ENCODE peak calls at places on chromosomes 7 and 10, in eight cellular contexts. A is tibial nerve, G is stomach, O is transverse colon, X is A549, Y is GM12878, E is SK-N-SH, L is suprapubic skin. J is an unnamed sample. For H3K4me1, the result is how much of the 10 kb centered on the place peaks cover.

GRCh38 chr10:132068431-132069121 is 2.8 kb downstream of the JAKMIP3 start:
- DNase-seq in G (no peak), A (no peak), E (no peak), O (no peak), Y (no peak), X (no peak), L (no peak), J (no peak)

GRCh38 chr7:29285451-29285807 is 90.9 kb downstream of the CHN2 start:
- DNase-seq in O (no peak), A (no peak), E (no peak), G (no peak), L (no peak), X (peak), Y (peak), J (no peak)

GRCh38 chr10:26407406-26407969 is 30.7 kb upstream of the APBB1IP start:
- DNase-seq in G (no peak), E (no peak), L (no peak), X (peak), Y (no peak), A (no peak), O (no peak), J (no peak)

GRCh38 chr7:103605640-103606039 is 159.6 kb upstream of the SLC26A5 start:
- DNase-seq in E (peak), Y (no peak), X (no peak), L (no peak), O (no peak), G (no peak), A (no peak), J (no peak)

GRCh38 chr10:132608511-132609195 is 71.1 kb downstream of the INPP5A start:
- DNase-seq in O (no peak), L (peak), E (peak), Y (no peak), G (no peak), A (no peak), X (no peak), J (peak)

GRCh38 chr10:61283489-61284221 is 169.5 kb downstream of the TMEM26 start:
- DNase-seq in G (no peak), A (no peak), L (no peak), O (no peak), Y (no peak), X (no peak), E (no peak), J (no peak)

GRCh38 chr10:125766511-125766910 is 9.1 kb downstream of the MMP21 start:
- DNase-seq in G (no peak), A (no peak), E (no peak), Y (no peak), O (no peak), L (no peak), X (no peak), J (no peak)

GRCh38 chr7:157475601-157476000 is 138.8 kb downstream of the DNAJB6 start:
- DNase-seq in X (no peak), G (peak), E (no peak), Y (no peak), O (no peak), A (no peak), L (no peak), J (no peak)

DNA sequence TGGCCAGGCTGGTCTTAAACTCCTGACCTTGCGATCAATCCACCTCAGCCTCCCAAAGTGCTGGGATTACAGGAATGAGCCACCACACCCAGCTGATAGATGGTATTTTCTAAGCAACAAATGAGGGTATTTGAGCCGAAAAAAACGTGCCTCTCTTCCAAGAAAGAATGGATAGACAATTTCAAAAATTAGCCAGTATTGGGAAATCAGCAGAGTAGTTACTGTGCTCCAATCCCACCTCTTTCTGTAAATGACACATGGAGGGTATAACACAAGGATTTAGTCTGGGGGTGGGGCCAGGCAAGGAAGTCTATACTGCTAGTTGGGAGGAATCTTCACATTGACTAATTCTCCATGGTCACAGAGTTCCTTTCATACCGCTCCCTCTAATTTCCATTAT is 9.2 kb upstream of the BPGM start:
- DNase-seq in X (no peak), O (no peak), G (no peak), A (no peak), Y (no peak), E (no peak), L (no peak), J (no peak)
- TF ChIP-seq EP300 in X (no peak), O (no peak), G (no peak), A (no peak), Y (no peak), E (no peak), L (no peak), J (no peak)

DNA sequence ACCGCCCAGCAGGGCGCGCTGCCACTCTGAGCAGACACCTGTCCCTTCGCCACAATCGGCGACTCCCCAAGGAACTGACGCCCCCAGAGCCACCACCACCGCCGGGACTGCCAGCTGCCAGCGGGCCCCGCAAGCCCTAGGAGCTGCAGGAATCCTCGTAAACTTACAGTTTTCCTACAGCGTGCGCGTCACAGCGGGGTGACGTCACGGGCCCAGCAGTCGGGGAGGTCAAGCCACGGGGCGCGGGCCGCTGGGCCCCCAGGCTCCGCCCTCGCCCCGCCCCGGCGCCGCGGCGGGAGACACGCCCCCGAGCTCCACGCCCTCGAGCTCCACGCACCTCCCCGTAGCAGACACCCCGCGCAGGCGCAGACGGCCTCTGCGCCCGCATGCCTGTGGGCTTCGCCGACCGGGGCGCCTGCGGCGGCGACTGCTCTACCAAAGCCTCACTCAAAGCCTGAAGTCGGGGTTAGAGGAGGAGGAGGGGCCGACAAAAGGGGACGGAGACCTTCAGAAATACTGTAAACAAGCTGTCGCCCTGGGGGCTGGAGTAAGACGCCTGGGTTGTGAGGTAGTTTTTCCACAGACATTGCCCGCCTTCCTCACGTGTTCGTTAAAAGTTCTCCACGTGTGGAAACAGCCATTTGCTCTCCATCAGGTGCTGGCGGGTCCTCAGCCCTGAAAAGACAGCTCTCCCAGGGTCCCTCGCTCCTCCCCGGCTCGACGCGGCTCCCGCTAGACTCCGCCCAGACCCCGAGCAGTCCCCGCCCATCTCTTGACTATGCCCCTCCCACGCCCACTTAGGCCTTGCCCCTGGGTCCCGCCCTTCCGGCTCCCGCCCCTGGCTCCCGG is at the start of gene ZNF438:
- DNase-seq in X (peak), L (peak), Y (peak), G (peak), A (peak), E (peak), O (peak), J (peak)
- TF ChIP-seq CTCF in X (peak), L (peak), Y (peak), G (peak), A (peak), E (peak), O (peak), J (peak)

GRCh38 chr7:47475880-47476227 is 106.1 kb downstream of the TNS3 start:
- DNase-seq in X (no peak), Y (no peak), O (no peak), E (no peak), G (no peak), A (no peak), L (no peak), J (no peak)

GRCh38 chr7:47477191-47478016 is 104.5 kb downstream of the TNS3 start:
- DNase-seq in X (no peak), A (no peak), Y (no peak), E (no peak), L (no peak), G (no peak), O (no peak), J (no peak)

GRCh38 chr7:47474211-47474936 is 107.5 kb downstream of the TNS3 start:
- DNase-seq in X (peak), G (no peak), E (no peak), Y (no peak), L (no peak), A (no peak), O (no peak), J (no peak)

GRCh38 chr7:47473499-47474210 is 108.3 kb downstream of the TNS3 start:
- DNase-seq in G (no peak), E (no peak), L (no peak), X (peak), Y (no peak), O (no peak), A (no peak), J (no peak)

GRCh38 chr7:47474937-47475879 is 106.7 kb downstream of the TNS3 start:
- DNase-seq in E (peak), L (peak), O (peak), G (peak), A (peak), Y (peak), X (peak), J (peak)
- H3K4me1 ChIP-seq in E (under half), L (under half), O (under half), G (half or more), A (half or more), Y (under half), X (half or more), J (under half)

DNA sequence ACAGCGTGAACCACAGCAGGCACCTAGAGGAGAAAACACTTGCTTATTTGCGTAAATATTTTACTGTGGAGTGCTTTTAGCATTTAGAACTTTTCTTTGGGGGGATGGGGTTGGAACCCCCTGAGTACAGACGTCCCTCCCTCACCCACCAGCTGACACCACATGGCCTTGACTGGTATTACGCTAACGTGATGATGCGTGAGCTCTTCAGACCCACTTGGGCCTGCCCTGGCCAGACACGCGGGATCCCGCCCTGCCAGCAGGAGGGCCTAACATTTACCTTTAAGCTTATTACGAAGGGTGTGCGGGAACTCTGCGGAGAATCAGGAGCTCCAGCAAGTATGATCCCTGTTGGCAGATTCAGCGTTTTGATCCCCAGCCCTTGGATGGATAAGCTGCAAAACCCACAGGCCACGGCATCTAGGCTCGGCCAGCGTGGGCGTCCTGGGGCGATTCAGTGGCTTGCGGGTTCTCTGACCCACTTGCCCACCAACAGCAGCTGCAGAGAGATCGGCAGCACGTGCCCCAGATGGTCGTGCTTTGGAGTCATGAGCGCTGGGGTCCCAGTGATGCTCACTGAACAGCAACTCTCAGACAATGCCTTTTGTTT is 545.5 kb upstream of the FOXK1 start:
- DNase-seq in O (no peak), E (peak), L (peak), X (no peak), G (no peak), A (no peak), Y (no peak), J (peak)
- TF ChIP-seq EP300 in O (no peak), E (no peak), L (no peak), X (no peak), G (no peak), A (no peak), Y (no peak), J (no peak)

GRCh38 chr10:13475124-13475523 is 53.7 kb downstream of the BEND7 start:
- DNase-seq in O (no peak), E (no peak), A (no peak), X (no peak), L (no peak), Y (no peak), G (no peak), J (no peak)

GRCh38 chr10:13473986-13474385 is 54.8 kb downstream of the BEND7 start:
- DNase-seq in L (no peak), O (no peak), G (no peak), Y (no peak), A (no peak), E (no peak), X (no peak), J (no peak)

GRCh38 chr10:13472359-13472758 is 56.5 kb downstream of the BEND7 start:
- DNase-seq in E (no peak), X (no peak), O (no peak), L (no peak), Y (no peak), A (no peak), G (no peak), J (no peak)

DNA sequence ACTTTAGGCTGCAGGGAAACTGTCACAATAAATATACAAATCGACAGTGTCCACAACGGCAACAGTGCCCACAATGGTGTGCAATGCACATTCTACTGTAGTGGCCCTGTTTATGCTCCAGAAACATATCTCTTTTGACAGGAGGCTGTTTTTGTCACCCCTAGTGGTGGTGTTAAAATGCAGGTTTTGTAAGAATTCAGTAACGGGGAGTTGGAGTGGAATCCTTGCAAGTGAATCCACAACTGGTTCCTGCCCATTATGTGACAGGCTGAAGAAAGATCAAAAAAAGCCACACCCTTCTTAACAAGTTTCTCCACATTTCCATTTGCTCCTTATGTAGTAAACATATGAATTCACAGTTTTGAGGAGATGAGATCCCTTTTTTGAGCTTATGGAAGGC is 58.5 kb downstream of the BEND7 start:
- DNase-seq in G (no peak), A (no peak), Y (no peak), X (no peak), E (no peak), O (no peak), L (no peak), J (no peak)
- TF ChIP-seq CTCF in G (no peak), A (no peak), Y (no peak), X (no peak), E (peak), O (no peak), L (no peak), J (no peak)